ENCODE peak calls at places on chromosomes 11 and 22, in five cellular contexts. A is tibial artery; Z is bronchial epithelial cell; W is GM23248; P is activated CD8-positive, alpha-beta memory T cell treated with anti-CD3 and anti-CD28 coated beads for 48 hours. Q is an unnamed sample.

GRCh38 chr11:125952973-125953372 is 7.1 kb downstream of the VSIG10L2 start:
- DNase-seq in A (no peak), Z (no peak), W (peak), P (no peak), Q (peak)

GRCh38 chr22:38490915-38491314 is 15.2 kb downstream of the DDX17 start:
- DNase-seq in A (peak), Z (no peak), W (peak), P (no peak), Q (peak)

GRCh38 chr11:117039897-117040296 is 58.3 kb downstream of the SIK3 start:
- DNase-seq in A (no peak), Z (peak), W (peak), P (no peak), Q (no peak)

GRCh38 chr11:44133335-44133946 is 38.0 kb downstream of the EXT2 start:
- DNase-seq in A (no peak), Z (peak), W (peak), P (no peak), Q (no peak)

GRCh38 chr22:25081409-25081824 is 118.2 kb upstream of the CRYBB3 start:
- DNase-seq in A (no peak), Z (peak), W (peak), P (no peak), Q (no peak)

GRCh38 chr22:44449061-44449682 is 48.9 kb downstream of the RTL6 start:
- DNase-seq in A (peak), Z (peak), W (peak), P (no peak), Q (peak)

GRCh38 chr11:114061053-114062049 is 1.8 kb downstream of the ZBTB16 start:
- DNase-seq in A (peak), Z (no peak), W (peak), P (no peak), Q (no peak)

GRCh38 chr22:27299181-27300085 is 502.1 kb downstream of the MN1 start:
- DNase-seq in A (no peak), Z (no peak), W (peak), P (no peak), Q (no peak)

GRCh38 chr11:11471196-11471595 is 118.1 kb upstream of the CSNK2A3 start:
- DNase-seq in A (no peak), Z (no peak), W (no peak), P (no peak), Q (no peak)

GRCh38 chr11:129247129-129247528 is 55.0 kb upstream of the ARHGAP32 start:
- DNase-seq in A (no peak), Z (peak), W (peak), P (no peak), Q (no peak)

Q was measured in sciatic nerve.